ENCODE peak calls at places on chromosomes 11 and 22, in six cellular contexts. One of them, this sample, is unnamed.

GRCh38 chr11:118485273-118485672 is 42.0 kb upstream of the TTC36 start:
- DNase-seq in CD4-positive, alpha-beta T cell: no peak
- DNase-seq in HCT116: no peak
- DNase-seq in right lobe of liver: no peak
- DNase-seq in A549: no peak
- DNase-seq in adrenal gland: no peak
- DNase-seq in this sample: no peak

GRCh38 chr11:45037425-45038005 is 86.8 kb upstream of the TP53I11 start:
- DNase-seq in adrenal gland: no peak
- DNase-seq in A549: no peak
- DNase-seq in HCT116: no peak
- DNase-seq in right lobe of liver: no peak
- DNase-seq in CD4-positive, alpha-beta T cell: no peak
- DNase-seq in this sample: no peak

GRCh38 chr22:17830041-17830961 is 56.0 kb upstream of the BID start:
- DNase-seq in CD4-positive, alpha-beta T cell: peak
- DNase-seq in right lobe of liver: peak
- DNase-seq in adrenal gland: peak
- DNase-seq in A549: peak
- DNase-seq in HCT116: peak
- DNase-seq in this sample: peak

GRCh38 chr11:123260511-123261211 is 65.6 kb upstream of the CLMP start:
- DNase-seq in HCT116: no peak
- DNase-seq in CD4-positive, alpha-beta T cell: no peak
- DNase-seq in adrenal gland: no peak
- DNase-seq in A549: no peak
- DNase-seq in right lobe of liver: no peak
- DNase-seq in this sample: no peak

GRCh38 chr22:49768961-49769690 is 58.5 kb downstream of the BRD1 start:
- DNase-seq in A549: no peak
- DNase-seq in HCT116: no peak
- DNase-seq in right lobe of liver: peak
- DNase-seq in adrenal gland: peak
- DNase-seq in CD4-positive, alpha-beta T cell: no peak
- DNase-seq in this sample: no peak

GRCh38 chr22:49760630-49761571 is 66.8 kb downstream of the BRD1 start:
- DNase-seq in right lobe of liver: no peak
- DNase-seq in HCT116: no peak
- DNase-seq in A549: no peak
- DNase-seq in CD4-positive, alpha-beta T cell: no peak
- DNase-seq in adrenal gland: peak
- DNase-seq in this sample: no peak

GRCh38 chr22:21982338-21982965 is at the start of gene TOP3B:
- DNase-seq in CD4-positive, alpha-beta T cell: peak
- DNase-seq in right lobe of liver: peak
- DNase-seq in adrenal gland: peak
- DNase-seq in HCT116: peak
- DNase-seq in A549: peak
- DNase-seq in this sample: no peak

GRCh38 chr11:130203766-130204702 is 44.5 kb downstream of the ST14 start:
- DNase-seq in CD4-positive, alpha-beta T cell: no peak
- DNase-seq in HCT116: no peak
- DNase-seq in A549: no peak
- DNase-seq in adrenal gland: no peak
- DNase-seq in right lobe of liver: peak
- DNase-seq in this sample: no peak

GRCh38 chr11:110712643-110713468 is 619 bp upstream of the ARHGAP20 start:
- DNase-seq in HCT116: no peak
- DNase-seq in CD4-positive, alpha-beta T cell: no peak
- DNase-seq in A549: no peak
- DNase-seq in adrenal gland: peak
- DNase-seq in right lobe of liver: peak
- DNase-seq in this sample: no peak

GRCh38 chr22:44354288-44354687 is 41.5 kb upstream of the SHISAL1 start:
- DNase-seq in CD4-positive, alpha-beta T cell: no peak
- DNase-seq in right lobe of liver: no peak
- DNase-seq in A549: no peak
- DNase-seq in adrenal gland: no peak
- DNase-seq in HCT116: no peak
- DNase-seq in this sample: no peak

GRCh38 chr22:24271406-24271760 is 752 bp downstream of the SPECC1L start:
- DNase-seq in HCT116: no peak
- DNase-seq in right lobe of liver: no peak
- DNase-seq in A549: peak
- DNase-seq in CD4-positive, alpha-beta T cell: no peak
- DNase-seq in adrenal gland: peak
- DNase-seq in this sample: no peak

GRCh38 chr11:32555091-32555490 is 28.5 kb upstream of the EIF3M start:
- DNase-seq in right lobe of liver: no peak
- DNase-seq in adrenal gland: no peak
- DNase-seq in HCT116: no peak
- DNase-seq in A549: no peak
- DNase-seq in CD4-positive, alpha-beta T cell: no peak
- DNase-seq in this sample: no peak

GRCh38 chr11:65654375-65655349 is 8.1 kb downstream of the RELA start:
- DNase-seq in CD4-positive, alpha-beta T cell: no peak
- DNase-seq in HCT116: no peak
- DNase-seq in right lobe of liver: no peak
- DNase-seq in A549: no peak
- DNase-seq in adrenal gland: peak
- DNase-seq in this sample: no peak

GRCh38 chr11:99632969-99633368 is 612.2 kb downstream of the CNTN5 start:
- DNase-seq in CD4-positive, alpha-beta T cell: no peak
- DNase-seq in HCT116: no peak
- DNase-seq in A549: no peak
- DNase-seq in right lobe of liver: no peak
- DNase-seq in adrenal gland: no peak
- DNase-seq in this sample: no peak

GRCh38 chr11:12673924-12674570 is at the start of gene TEAD1:
- DNase-seq in HCT116: peak
- DNase-seq in A549: peak
- DNase-seq in right lobe of liver: peak
- DNase-seq in adrenal gland: peak
- DNase-seq in CD4-positive, alpha-beta T cell: peak
- DNase-seq in this sample: peak

GRCh38 chr22:45441158-45441557 is 27.7 kb downstream of the RIBC2 start:
- DNase-seq in A549: peak
- DNase-seq in HCT116: peak
- DNase-seq in adrenal gland: peak
- DNase-seq in right lobe of liver: peak
- DNase-seq in CD4-positive, alpha-beta T cell: peak
- DNase-seq in this sample: no peak

GRCh38 chr11:70769106-70769505 is 370.8 kb downstream of the CTTN start:
- DNase-seq in HCT116: no peak
- DNase-seq in CD4-positive, alpha-beta T cell: no peak
- DNase-seq in A549: no peak
- DNase-seq in right lobe of liver: no peak
- DNase-seq in adrenal gland: peak
- DNase-seq in this sample: no peak

GRCh38 chr11:66685276-66686099 is 7.8 kb upstream of the RBM4B start:
- DNase-seq in HCT116: no peak
- DNase-seq in right lobe of liver: no peak
- DNase-seq in adrenal gland: no peak
- DNase-seq in A549: no peak
- DNase-seq in CD4-positive, alpha-beta T cell: no peak
- DNase-seq in this sample: no peak

DNA sequence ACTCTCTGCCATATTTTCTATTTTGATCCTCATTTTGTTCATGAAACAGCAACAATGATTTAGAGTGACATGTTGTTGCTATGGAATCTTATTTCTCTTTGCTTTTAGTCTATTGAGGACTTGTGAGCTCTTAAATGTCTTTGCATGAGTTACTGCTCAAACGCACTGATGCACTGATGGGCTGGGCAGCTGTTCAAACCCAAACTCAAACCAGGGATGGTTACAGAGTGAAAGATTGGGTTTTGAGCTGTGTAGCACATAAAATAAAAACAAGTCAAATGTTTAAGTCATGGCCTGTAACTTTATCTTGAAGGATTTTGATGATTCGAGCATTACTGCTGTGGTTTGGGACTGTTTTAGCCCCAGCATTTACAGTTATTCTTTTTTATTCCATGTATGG is 20.1 kb upstream of the NCAM1 start:
- DNase-seq in right lobe of liver: no peak
- DNase-seq in adrenal gland: no peak
- DNase-seq in A549: no peak
- DNase-seq in HCT116: no peak
- DNase-seq in CD4-positive, alpha-beta T cell: no peak
- DNase-seq in this sample: no peak
- H3K27ac ChIP-seq in right lobe of liver: no peak
- H3K27ac ChIP-seq in adrenal gland: no peak
- H3K27ac ChIP-seq in A549: no peak
- H3K27ac ChIP-seq in HCT116: no peak
- H3K27ac ChIP-seq in CD4-positive, alpha-beta T cell: no peak
- H3K27ac ChIP-seq in this sample: no peak

DNA sequence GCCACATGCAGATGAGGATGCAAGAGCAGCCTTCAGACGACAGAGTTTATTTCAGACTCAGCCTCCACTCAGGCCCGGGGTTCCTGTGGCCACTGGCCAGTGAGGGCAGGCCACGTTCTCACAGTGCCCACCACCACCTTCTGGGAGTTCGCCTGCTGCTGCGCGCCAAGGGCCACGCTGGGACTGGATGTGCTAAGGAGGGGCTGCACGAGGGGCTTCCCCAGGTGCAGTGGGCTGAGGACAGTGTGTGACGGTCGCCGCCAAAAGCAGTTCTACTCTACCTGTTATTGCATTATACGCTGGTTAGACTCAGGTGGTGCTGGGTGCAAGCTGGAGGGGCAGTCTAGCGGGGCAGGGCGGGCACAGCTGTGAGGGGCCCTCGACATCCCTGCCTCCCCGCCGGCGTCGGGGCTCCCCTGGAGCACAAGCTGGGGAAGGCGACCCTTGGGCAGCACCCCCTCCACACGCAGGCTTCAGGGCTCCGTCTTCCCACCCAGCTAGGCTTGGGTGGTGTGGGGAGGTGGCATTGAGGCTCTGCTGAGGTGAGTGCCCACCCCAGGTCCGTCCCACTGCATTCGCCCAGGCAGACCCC is 2.7 kb downstream of the CEND1 start:
- DNase-seq in HCT116: no peak
- DNase-seq in right lobe of liver: no peak
- DNase-seq in adrenal gland: no peak
- DNase-seq in CD4-positive, alpha-beta T cell: no peak
- DNase-seq in A549: no peak
- DNase-seq in this sample: no peak
- H3K27ac ChIP-seq in HCT116: no peak
- H3K27ac ChIP-seq in right lobe of liver: no peak
- H3K27ac ChIP-seq in adrenal gland: no peak
- H3K27ac ChIP-seq in CD4-positive, alpha-beta T cell: no peak
- H3K27ac ChIP-seq in A549: no peak
- H3K27ac ChIP-seq in this sample: no peak

GRCh38 chr11:75632450-75632849 is 36.4 kb downstream of the MAP6 start:
- DNase-seq in HCT116: no peak
- DNase-seq in CD4-positive, alpha-beta T cell: no peak
- DNase-seq in A549: no peak
- DNase-seq in adrenal gland: no peak
- DNase-seq in right lobe of liver: no peak
- DNase-seq in this sample: no peak

GRCh38 chr11:75625970-75626691 is 42.7 kb downstream of the MAP6 start:
- DNase-seq in A549: peak
- DNase-seq in CD4-positive, alpha-beta T cell: no peak
- DNase-seq in adrenal gland: no peak
- DNase-seq in right lobe of liver: no peak
- DNase-seq in HCT116: no peak
- DNase-seq in this sample: no peak

GRCh38 chr11:75631086-75631694 is 37.6 kb downstream of the MAP6 start:
- DNase-seq in adrenal gland: no peak
- DNase-seq in A549: no peak
- DNase-seq in right lobe of liver: no peak
- DNase-seq in CD4-positive, alpha-beta T cell: no peak
- DNase-seq in HCT116: no peak
- DNase-seq in this sample: no peak

GRCh38 chr11:75626692-75627536 is 41.9 kb downstream of the MAP6 start:
- DNase-seq in CD4-positive, alpha-beta T cell: no peak
- DNase-seq in adrenal gland: no peak
- DNase-seq in right lobe of liver: no peak
- DNase-seq in HCT116: no peak
- DNase-seq in A549: no peak
- DNase-seq in this sample: no peak

DNA sequence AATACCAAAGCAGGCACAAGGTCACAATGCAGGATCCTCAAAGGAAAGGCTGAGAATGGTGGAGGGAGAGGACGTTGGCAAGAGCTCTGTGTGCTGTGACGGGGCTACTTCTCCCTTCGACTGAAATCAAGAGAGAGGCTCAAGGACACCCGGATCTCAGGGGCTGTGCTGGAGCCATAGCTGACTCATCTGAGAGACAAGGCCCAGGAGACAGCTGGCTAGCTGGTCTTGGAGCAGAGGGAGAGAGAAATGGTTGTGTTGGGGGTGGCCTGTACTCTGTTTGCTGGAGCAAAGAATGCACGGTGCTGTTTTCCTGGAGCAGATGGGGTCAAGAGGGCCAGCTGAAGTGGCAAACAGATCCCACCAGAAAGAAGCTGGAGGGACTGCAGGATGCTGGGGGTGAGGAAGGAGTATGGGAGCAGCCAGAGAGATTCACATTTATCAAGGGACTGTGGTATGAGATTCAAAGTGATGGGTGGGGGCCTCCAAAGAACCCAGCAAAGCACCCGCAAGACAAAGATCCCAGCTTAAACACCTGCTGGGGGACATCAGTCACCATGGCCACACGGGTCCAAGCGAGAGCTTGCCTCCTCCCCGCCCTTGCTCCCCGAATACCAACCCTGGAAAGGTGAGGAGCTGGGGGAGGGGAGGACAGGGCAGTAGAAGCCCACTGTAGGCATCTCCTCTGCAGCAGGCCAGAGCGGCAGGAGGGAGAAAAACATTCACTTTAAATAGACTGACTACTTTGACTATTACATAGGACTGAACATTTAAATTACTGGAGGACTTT is 40.8 kb downstream of the MAP6 start:
- DNase-seq in CD4-positive, alpha-beta T cell: no peak
- DNase-seq in adrenal gland: peak
- DNase-seq in right lobe of liver: no peak
- DNase-seq in A549: no peak
- DNase-seq in HCT116: no peak
- DNase-seq in this sample: no peak
- H3K27ac ChIP-seq in CD4-positive, alpha-beta T cell: no peak
- H3K27ac ChIP-seq in adrenal gland: peak
- H3K27ac ChIP-seq in right lobe of liver: no peak
- H3K27ac ChIP-seq in A549: no peak
- H3K27ac ChIP-seq in HCT116: no peak
- H3K27ac ChIP-seq in this sample: no peak

DNA sequence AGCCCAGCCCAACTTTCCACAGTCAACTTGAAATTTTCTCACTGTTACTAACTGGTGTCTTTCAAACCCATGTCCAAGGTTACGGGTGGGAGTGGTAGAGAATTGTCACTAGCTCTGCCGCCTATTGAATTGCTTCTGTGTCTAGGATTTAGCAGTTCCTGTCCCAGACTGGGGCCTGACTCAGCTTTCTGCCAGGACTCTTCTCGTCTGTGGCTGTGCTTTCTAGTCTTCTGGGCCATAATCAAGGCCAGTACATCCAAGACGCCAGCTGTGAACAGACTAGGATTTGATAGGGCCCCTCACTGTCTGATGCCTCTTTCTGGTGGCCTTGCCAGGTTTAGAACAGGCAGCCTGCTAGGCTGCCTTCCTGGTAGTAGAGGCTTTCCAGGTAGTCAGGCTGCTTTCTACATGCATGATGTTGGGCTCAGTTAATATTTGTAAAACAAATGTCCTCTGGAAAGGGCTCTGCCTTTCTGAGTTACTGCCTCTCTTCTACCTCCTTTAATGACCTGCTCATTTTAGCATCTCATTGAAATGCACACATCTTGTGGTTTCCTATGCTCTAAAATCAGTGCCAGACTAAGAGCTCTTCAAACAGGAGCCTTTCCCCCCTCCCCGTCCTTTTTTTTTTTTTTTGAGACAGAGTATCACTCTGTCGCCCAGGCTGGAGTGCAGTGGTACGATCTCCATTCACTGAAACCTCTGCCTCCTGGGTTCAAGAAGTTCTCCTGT is 13.1 kb upstream of the HIKESHI start:
- DNase-seq in right lobe of liver: no peak
- DNase-seq in CD4-positive, alpha-beta T cell: no peak
- DNase-seq in HCT116: no peak
- DNase-seq in A549: no peak
- DNase-seq in adrenal gland: no peak
- DNase-seq in this sample: no peak
- H3K27ac ChIP-seq in right lobe of liver: no peak
- H3K27ac ChIP-seq in CD4-positive, alpha-beta T cell: no peak
- H3K27ac ChIP-seq in HCT116: no peak
- H3K27ac ChIP-seq in A549: no peak
- H3K27ac ChIP-seq in adrenal gland: no peak
- H3K27ac ChIP-seq in this sample: no peak